ENCODE peak calls at places on chromosomes 11 and 22, in four cellular contexts. D is upper lobe of right lung; F is naive thymus-derived CD4-positive, alpha-beta T cell; M is psoas muscle. T is an unnamed sample. For H3K9me3, the result is how much of the 10 kb centered on the place peaks cover.

GRCh38 chr22:26462051-26462450 is 21.5 kb downstream of the HPS4 start:
- DNase-seq in D (no peak), F (no peak), M (no peak), T (no peak)

GRCh38 chr22:36977401-36977861 is 41.8 kb downstream of the TST start:
- DNase-seq in D (peak), F (peak), M (peak), T (peak)

GRCh38 chr11:12746593-12747097 is 72.4 kb downstream of the TEAD1 start:
- DNase-seq in D (no peak), F (no peak), M (peak), T (no peak)

GRCh38 chr11:72528121-72528520 is 93.8 kb upstream of the CLPB start:
- DNase-seq in D (no peak), F (no peak), M (no peak), T (no peak)

GRCh38 chr11:2305862-2306823 is 4.3 kb downstream of the TSPAN32 start:
- DNase-seq in D (peak), F (peak), M (peak), T (no peak)

GRCh38 chr11:91272089-91272488 is 952.5 kb upstream of the FAT3 start:
- DNase-seq in D (no peak), F (no peak), M (no peak), T (no peak)

GRCh38 chr22:27213766-27214581 is 556.6 kb downstream of the MIAT start:
- DNase-seq in D (no peak), F (no peak), M (peak), T (no peak)

GRCh38 chr11:42631223-42631843 is 680.5 kb upstream of the API5 start:
- DNase-seq in D (no peak), F (no peak), M (no peak), T (no peak)

GRCh38 chr11:9066432-9066925 is 24.9 kb downstream of the SCUBE2 start:
- DNase-seq in D (no peak), F (no peak), M (no peak), T (no peak)
- H3K9me3 ChIP-seq in D (under half), F (under half), M (under half), T (under half)

DNA sequence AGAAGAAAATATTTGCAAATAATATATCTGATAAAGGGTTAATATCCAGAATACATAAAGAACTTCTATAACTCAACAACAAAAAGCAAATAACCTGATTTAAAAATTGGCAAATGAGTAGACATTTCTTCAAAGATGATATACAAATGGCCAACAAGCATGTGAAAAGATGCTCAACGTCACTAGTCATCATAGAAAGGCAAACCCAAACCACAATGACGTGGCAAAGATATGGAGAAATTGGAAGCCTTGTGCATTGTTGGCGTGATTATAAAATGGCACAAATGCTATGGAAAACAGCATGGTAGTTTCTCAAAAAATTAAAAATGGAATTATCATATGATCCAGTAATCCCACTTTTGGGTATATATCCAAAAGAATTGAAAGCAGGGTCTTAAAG is 466.3 kb downstream of the TBC1D22A start:
- DNase-seq in D (no peak), F (no peak), M (no peak), T (no peak)
- H3K9me3 ChIP-seq in D (under half), F (under half), M (under half), T (under half)

DNA sequence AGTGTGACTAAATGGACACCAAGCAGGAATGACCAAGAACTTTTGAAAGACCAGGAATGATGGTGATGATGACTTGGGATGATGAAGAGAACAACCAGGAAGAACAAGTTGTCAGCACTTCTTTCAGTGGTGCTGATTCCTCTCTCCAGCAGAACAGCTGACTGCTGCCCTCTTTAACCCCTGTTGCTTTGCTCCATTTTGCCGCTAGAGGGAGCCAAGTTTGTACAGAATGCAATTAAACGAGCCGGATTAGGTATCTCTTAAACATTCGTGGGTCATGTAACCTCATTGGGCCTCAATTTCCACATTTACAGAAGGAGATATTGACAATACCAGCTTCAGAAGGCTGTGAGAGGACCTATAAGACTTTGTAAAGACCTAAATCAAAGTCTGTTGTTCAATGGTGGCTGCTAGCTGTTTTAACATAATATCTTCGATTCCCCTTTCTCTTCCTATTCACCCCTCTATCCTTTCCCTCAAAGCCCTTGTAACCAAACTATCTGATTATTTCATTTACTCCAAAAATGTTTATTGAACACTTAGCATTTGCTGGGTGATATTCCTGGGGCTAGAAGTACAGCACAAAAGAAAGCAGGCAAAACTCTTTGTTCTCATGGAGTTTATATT is 1.9 kb downstream of the OR4S1 start:
- DNase-seq in D (no peak), F (peak), M (peak), T (peak)
- H3K9me3 ChIP-seq in D (under half), F (under half), M (under half), T (under half)

GRCh38 chr11:60680455-60681119 is 18.8 kb upstream of the MS4A8 start:
- DNase-seq in D (no peak), F (no peak), M (no peak), T (no peak)
- H3K9me3 ChIP-seq in D (under half), F (under half), M (under half), T (under half)

DNA sequence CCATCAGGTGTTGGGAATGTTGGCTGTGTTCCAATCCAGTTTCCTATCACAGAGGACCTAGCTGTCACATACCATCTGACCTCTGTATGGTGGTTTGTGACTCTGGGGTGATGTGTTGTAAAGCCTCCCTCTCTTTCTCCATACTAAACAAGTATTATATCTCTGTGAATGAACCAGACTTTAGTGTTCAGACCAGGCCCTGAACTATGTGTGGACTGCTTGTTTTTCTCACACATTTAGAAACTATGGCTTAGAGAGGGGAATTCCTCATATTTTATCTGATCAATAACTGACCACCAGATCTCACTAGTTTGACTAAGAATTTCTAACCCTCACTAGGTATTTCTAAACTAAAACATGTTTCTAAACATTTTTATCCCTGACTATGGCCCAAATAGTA is 17.5 kb downstream of the NCR3LG1 start:
- DNase-seq in D (no peak), F (no peak), M (no peak), T (no peak)
- H3K9me3 ChIP-seq in D (under half), F (under half), M (under half), T (under half)

DNA sequence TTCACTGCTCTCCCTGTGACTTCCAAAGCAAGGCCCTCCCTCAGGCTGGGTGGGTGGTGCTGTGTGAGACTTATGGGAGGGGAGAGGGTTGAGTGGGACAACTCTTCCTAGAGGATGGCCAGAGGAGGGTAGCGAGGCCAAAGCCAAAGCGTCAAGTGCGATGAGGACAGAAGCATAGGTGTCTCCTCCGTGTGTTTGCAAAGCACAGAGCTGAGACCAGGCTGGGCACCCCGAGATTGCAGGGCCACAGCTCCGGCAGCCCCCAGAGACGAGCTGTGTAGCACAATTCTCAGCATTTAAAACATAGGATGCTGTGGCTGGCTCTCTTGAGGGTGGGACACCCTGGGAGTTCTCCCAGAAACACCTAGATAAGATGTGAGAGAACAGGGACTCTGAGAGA is 1374.5 kb downstream of the BRD1 start:
- DNase-seq in D (no peak), F (no peak), M (no peak), T (no peak)
- H3K9me3 ChIP-seq in D (under half), F (under half), M (under half), T (under half)

GRCh38 chr11:100753562-100753961 is 66.5 kb downstream of the ARHGAP42 start:
- DNase-seq in D (no peak), F (no peak), M (no peak), T (no peak)
- H3K9me3 ChIP-seq in D (under half), F (under half), M (under half), T (under half)

GRCh38 chr11:134171951-134172350 is 51.8 kb downstream of the NCAPD3 start:
- DNase-seq in D (no peak), F (no peak), M (no peak), T (no peak)
- H3K9me3 ChIP-seq in D (under half), F (under half), M (under half), T (under half)